ENCODE peak calls at places on chromosomes 13 and 19, in six cellular contexts. V is tibial nerve, C is transverse colon, J is A549, F is H1, M is stomach. E is an unnamed sample.
A peak's percentile ranks its signal among the peaks of the same experiment; 100 is the strongest.

GRCh38 chr19:35870798-35871197 is 2.4 kb downstream of the APLP1 start:
- DNase-seq in V (no peak), C (no peak), J (no peak), F (no peak), M (no peak), E (no peak)

GRCh38 chr19:1977116-1977515 is 36.1 kb downstream of the CSNK1G2 start:
- DNase-seq in V (no peak), C (no peak), J (no peak), F (no peak), M (no peak), E (no peak)

GRCh38 chr19:15332311-15332996 is at the start of gene BRD4:
- DNase-seq in V (peak; percentile 51), C (peak; percentile 79), J (peak; percentile 69), F (no peak), M (peak; percentile 78), E (peak; percentile 85)

GRCh38 chr19:23914402-23915286 is at the start of gene ZNF726:
- DNase-seq in V (peak; percentile 71), C (peak; percentile 76), J (peak; percentile 29), F (no peak), M (peak; percentile 82), E (peak; percentile 90)

GRCh38 chr13:30124131-30124768 is 183.1 kb downstream of the KATNAL1 start:
- DNase-seq in V (no peak), C (no peak), J (no peak), F (no peak), M (no peak), E (no peak)

GRCh38 chr19:5637971-5638370 is 15.1 kb downstream of the SAFB start:
- DNase-seq in V (no peak), C (no peak), J (no peak), F (no peak), M (no peak), E (peak; percentile 18)

GRCh38 chr13:72290962-72291681 is 424.1 kb upstream of the DACH1 start:
- DNase-seq in V (no peak), C (no peak), J (no peak), F (peak; percentile 31), M (no peak), E (no peak)

GRCh38 chr19:18704054-18704453 is 20.6 kb downstream of the CRTC1 start:
- DNase-seq in V (no peak), C (no peak), J (no peak), F (no peak), M (no peak), E (no peak)

GRCh38 chr13:66994097-66994496 is 236.0 kb downstream of the PCDH9 start:
- DNase-seq in V (peak; percentile 28), C (peak; percentile 15), J (peak; percentile 49), F (peak; percentile 51), M (peak; percentile 61), E (peak; percentile 71)

GRCh38 chr19:3440082-3440481 is 40.2 kb downstream of the SMIM24 start:
- DNase-seq in V (no peak), C (peak; percentile 69), J (peak; percentile 63), F (no peak), M (peak; percentile 57), E (peak; percentile 74)

GRCh38 chr13:83980322-83980721 is 98.0 kb upstream of the SLITRK1 start:
- DNase-seq in V (no peak), C (no peak), J (no peak), F (no peak), M (no peak), E (no peak)

GRCh38 chr19:50349277-50350057 is 16.0 kb downstream of the NAPSA start:
- DNase-seq in V (no peak), C (no peak), J (no peak), F (no peak), M (no peak), E (no peak)

GRCh38 chr19:5093953-5094718 is 125.2 kb downstream of the KDM4B start:
- DNase-seq in V (no peak), C (no peak), J (no peak), F (no peak), M (no peak), E (no peak)

GRCh38 chr13:92158335-92158734 is 759.9 kb downstream of the GPC5 start:
- DNase-seq in V (no peak), C (no peak), J (no peak), F (no peak), M (no peak), E (no peak)

GRCh38 chr13:102318233-102318632 is 83.6 kb downstream of the FGF14 start:
- DNase-seq in V (no peak), C (no peak), J (no peak), F (no peak), M (no peak), E (no peak)
- H3K4me3 ChIP-seq in V (no peak overlapping the region), C (no peak overlapping the region), J (no peak overlapping the region), F (no peak overlapping the region), M (no peak overlapping the region), E (no peak overlapping the region)

GRCh38 chr19:47056416-47056815 is 8.0 kb upstream of the TMEM160 start:
- DNase-seq in V (no peak), C (no peak), J (no peak), F (no peak), M (no peak), E (no peak)

GRCh38 chr19:47063874-47064273 is 15.4 kb upstream of the TMEM160 start:
- DNase-seq in V (no peak), C (no peak), J (no peak), F (no peak), M (no peak), E (no peak)

GRCh38 chr19:47057328-47057727 is 8.9 kb upstream of the TMEM160 start:
- DNase-seq in V (no peak), C (no peak), J (no peak), F (no peak), M (no peak), E (no peak)

GRCh38 chr19:47058621-47059020 is 10.2 kb upstream of the TMEM160 start:
- DNase-seq in V (no peak), C (no peak), J (no peak), F (no peak), M (no peak), E (no peak)
- TF ChIP-seq EP300 in V (no peak), C (no peak), J (no peak), F (no peak), M (no peak), E (no peak)

GRCh38 chr13:109784590-109785140 is 1.7 kb downstream of the IRS2 start:
- DNase-seq in V (peak; percentile 42), C (peak; percentile 80), J (no peak), F (no peak), M (peak; percentile 85), E (peak; percentile 88)
- H3K4me3 ChIP-seq in V (peak overlapping the region; percentile 83), C (peak overlapping the region; percentile 89), J (peak overlapping the region; percentile 89), F (peak overlapping the region; percentile 64), M (peak overlapping the region; percentile 84), E (peak overlapping the region; percentile 89)

DNA sequence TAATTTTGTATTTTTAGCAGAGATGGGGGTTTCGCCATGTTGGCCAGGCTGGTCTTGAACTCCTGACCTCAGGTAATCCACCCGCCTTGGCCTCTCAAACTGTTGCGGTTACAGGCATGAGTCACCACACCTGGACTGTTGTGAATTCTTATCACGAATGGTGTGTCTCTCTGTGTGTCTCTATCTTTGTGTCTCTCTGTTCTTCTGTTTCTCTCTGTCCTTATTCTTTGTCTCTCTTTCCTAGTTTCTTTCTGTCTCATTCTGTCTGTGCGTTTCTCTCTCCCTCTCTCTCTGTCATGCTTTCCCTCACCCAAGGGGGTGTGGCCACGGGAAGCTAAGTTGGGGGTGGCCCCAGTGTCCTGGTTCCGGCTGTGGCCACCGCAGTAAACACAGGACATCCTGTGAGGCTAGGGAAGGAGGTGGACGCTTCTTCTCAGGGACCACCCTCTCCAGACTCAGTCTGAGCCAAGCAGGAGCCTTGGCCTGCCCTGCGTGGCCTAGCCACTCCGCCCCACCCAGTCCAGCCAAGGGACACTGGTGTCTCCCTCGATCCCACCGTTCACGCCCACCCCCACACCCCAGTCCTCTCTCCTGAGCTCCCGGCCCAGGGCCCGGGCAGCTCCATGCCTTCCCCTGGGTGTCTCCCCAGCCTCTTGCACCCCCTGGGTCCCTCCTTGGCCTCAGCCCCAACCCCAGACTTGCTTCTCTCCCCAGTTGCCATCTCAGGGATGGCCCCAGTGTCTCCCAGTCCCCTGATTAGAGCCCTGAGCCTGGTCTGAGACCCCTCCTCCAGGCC is 3.9 kb upstream of the PRX start:
- DNase-seq in V (peak; percentile 47), C (peak; percentile 60), J (no peak), F (no peak), M (peak; percentile 44), E (peak; percentile 85)
- TF ChIP-seq EP300 in V (peak; percentile 60), C (no peak), J (no peak), F (no peak), M (no peak), E (no peak)

GRCh38 chr19:920051-920857 is 3.1 kb downstream of the KISS1R start:
- DNase-seq in V (no peak), C (no peak), J (no peak), F (no peak), M (no peak), E (no peak)
- H3K4me3 ChIP-seq in V (no peak overlapping the region), C (no peak overlapping the region), J (no peak overlapping the region), F (peak overlapping the region; percentile 1), M (peak overlapping the region; percentile 19), E (peak overlapping the region; percentile 9)

GRCh38 chr13:74555291-74556001 is 421.2 kb upstream of the KLF12 start:
- DNase-seq in V (no peak), C (no peak), J (no peak), F (no peak), M (no peak), E (no peak)
- TF ChIP-seq EP300 in V (no peak), C (no peak), J (no peak), F (no peak), M (no peak), E (no peak)

GRCh38 chr19:10104665-10105221 is 1.4 kb upstream of the PPAN start:
- DNase-seq in V (no peak), C (peak; percentile 58), J (no peak), F (no peak), M (no peak), E (no peak)
- H3K4me3 ChIP-seq in V (no peak overlapping the region), C (no peak overlapping the region), J (no peak overlapping the region), F (no peak overlapping the region), M (no peak overlapping the region), E (no peak overlapping the region)